ENCODE peak calls at places on chromosomes 2 and 18, in five cellular contexts. D, K, F, Y and S are unnamed samples.

GRCh38 chr2:223086360-223086981 is 34.5 kb downstream of the KCNE4 start:
- DNase-seq in Y (no peak), D (no peak), F (no peak), K (no peak), S (no peak)

GRCh38 chr2:27014771-27015433 is 17.9 kb upstream of the TMEM214 start:
- DNase-seq in Y (no peak), K (no peak), F (peak), D (no peak), S (no peak)

GRCh38 chr2:100878000-100878786 is 58.3 kb downstream of the NPAS2 start:
- DNase-seq in Y (no peak), F (no peak), D (no peak), K (peak), S (no peak)

GRCh38 chr2:185921048-185921756 is 182.6 kb downstream of the FSIP2 start:
- DNase-seq in Y (no peak), D (no peak), K (no peak), F (no peak), S (no peak)

GRCh38 chr2:39313575-39313974 is 69.8 kb upstream of the CDKL4 start:
- DNase-seq in D (no peak), F (no peak), K (no peak), Y (no peak), S (no peak)

GRCh38 chr18:32920796-32921787 is 148.3 kb upstream of the KLHL14 start:
- DNase-seq in D (no peak), F (peak), K (peak), Y (no peak), S (no peak)

GRCh38 chr2:68716948-68717661 is 17.5 kb upstream of the ARHGAP25 start:
- DNase-seq in D (no peak), Y (no peak), K (no peak), F (no peak), S (no peak)

GRCh38 chr2:201261471-201261870 is 1.1 kb downstream of the CASP8 start:
- DNase-seq in D (no peak), Y (no peak), F (no peak), K (no peak), S (no peak)

GRCh38 chr2:127053731-127054603 is 53.0 kb downstream of the BIN1 start:
- DNase-seq in K (no peak), D (no peak), Y (no peak), F (no peak), S (peak)

GRCh38 chr2:201542291-201542690 is 90.8 kb downstream of the STRADB start:
- DNase-seq in Y (no peak), F (no peak), D (no peak), K (no peak), S (no peak)

GRCh38 chr2:240259201-240259923 is 118.9 kb upstream of the OTOS start:
- DNase-seq in D (no peak), F (no peak), K (no peak), Y (no peak), S (peak)
- TF ChIP-seq MAX in D (no peak), F (no peak), K (no peak), Y (no peak), S (no peak)

GRCh38 chr2:239911630-239912071 is 113.5 kb downstream of the NDUFA10 start:
- DNase-seq in F (no peak), Y (no peak), K (no peak), D (peak), S (no peak)
- TF ChIP-seq MAX in F (no peak), Y (no peak), K (no peak), D (no peak), S (no peak)

DNA sequence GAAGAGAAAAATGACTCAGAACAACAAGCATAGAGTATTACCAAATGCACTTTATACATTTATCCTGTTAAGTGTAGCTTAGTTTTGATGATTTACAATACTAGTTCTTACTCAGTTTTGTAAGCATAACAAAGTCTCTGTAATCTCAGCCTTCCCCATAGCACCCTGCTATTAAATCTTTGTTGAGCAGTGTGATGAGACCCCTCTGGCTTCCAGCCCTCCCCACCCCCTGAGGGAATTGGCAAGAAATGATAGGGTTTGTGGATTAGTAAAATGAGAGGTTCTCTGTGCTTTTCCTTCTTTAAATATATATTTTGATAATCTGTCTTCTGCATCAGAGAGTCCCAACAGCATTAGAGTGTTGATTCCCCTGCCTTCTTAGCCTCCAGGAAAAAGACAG is 37.1 kb downstream of the ZNF521 start:
- DNase-seq in D (no peak), K (no peak), F (no peak), Y (no peak), S (no peak)
- TF ChIP-seq MAX in D (no peak), K (no peak), F (no peak), Y (no peak), S (no peak)

DNA sequence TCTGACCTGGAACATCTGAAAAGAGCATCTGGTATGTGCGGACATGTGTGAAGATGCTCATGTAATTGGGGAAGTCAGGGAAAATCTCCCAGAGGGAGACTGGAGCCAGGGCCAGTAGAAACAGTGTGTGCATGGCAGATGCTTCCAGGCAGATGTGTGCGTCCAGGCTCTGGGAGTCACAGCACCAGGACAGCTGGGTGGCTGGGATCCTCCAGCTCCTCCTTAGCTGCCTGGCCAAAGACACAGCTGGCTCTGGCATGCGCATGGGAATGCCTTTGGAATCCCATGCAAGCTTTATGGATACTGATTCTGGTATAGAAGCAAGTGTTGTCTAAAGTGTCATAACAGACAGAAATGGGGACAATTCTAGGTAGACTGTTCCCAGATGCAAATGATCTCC is 369.7 kb downstream of the INSIG2 start:
- DNase-seq in Y (no peak), K (no peak), F (no peak), D (no peak), S (no peak)
- TF ChIP-seq MAX in Y (no peak), K (no peak), F (no peak), D (no peak), S (no peak)

GRCh38 chr2:72027426-72028161 is 120.1 kb downstream of the CYP26B1 start:
- DNase-seq in K (no peak), F (no peak), Y (peak), D (peak), S (no peak)
- TF ChIP-seq MAX in K (no peak), F (no peak), Y (no peak), D (no peak), S (no peak)

DNA sequence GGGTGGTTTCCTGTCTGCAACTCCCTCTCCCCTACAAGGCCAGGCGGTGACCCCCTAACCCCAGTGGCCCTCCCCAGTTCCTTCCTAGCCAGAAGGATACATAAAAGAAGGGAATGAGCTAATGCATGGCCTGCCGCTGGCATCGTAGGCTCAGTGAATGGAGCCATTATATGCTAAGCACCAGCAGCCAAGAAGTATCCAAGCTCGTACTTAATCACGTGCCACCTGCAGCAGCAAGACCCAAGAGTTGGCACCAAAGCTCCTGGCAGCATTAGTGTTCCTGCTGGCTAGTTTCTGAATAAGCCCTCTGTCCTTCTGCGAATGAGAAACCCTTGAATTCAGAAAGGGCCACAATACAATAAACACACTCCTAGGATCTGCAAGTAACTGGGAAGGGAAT is 4.3 kb downstream of the DBI start:
- DNase-seq in Y (no peak), K (no peak), D (no peak), F (no peak), S (no peak)
- TF ChIP-seq MAX in Y (no peak), K (no peak), D (no peak), F (no peak), S (no peak)

DNA sequence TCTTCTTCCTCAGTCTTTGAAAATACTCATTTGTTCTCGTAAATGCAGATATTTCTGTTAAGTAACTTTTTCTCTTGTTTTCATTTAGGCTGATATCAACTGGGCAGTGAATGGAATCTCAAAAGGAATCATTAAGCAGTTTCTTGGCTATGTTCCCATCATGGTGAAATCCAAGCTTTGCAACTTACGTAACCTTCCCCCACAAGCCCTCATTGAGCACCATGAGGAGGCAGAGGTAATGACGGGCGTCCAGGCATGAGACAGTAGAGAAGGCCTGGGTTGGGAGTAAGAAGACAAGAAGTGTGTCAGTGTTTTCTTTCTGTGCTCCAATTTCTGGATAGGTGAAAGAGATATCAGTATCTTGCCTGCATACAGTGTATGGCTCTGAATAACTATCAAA is 5.1 kb downstream of the POLR1B start:
- DNase-seq in D (no peak), K (no peak), F (peak), Y (no peak), S (no peak)
- TF ChIP-seq MAX in D (no peak), K (no peak), F (no peak), Y (no peak), S (no peak)